ENCODE peak calls at places on chromosome 22, in ten cellular contexts. E, R, D, H, A, V, T, I, C and W are unnamed samples.

GRCh38 chr22:22910272-22911240 is 22.9 kb downstream of the IGLL5 start:
- DNase-seq in E (no peak), R (peak), D (no peak), H (no peak), A (no peak), V (no peak), T (no peak), I (no peak), C (no peak), W (no peak)

GRCh38 chr22:45526768-45527360 is 24.2 kb downstream of the FBLN1 start:
- DNase-seq in E (no peak), R (no peak), D (no peak), H (no peak), A (no peak), V (no peak), T (no peak), I (no peak), C (no peak), W (no peak)

GRCh38 chr22:23849009-23850006 is 8.4 kb upstream of the SLC2A11 start:
- DNase-seq in E (peak), R (peak), D (peak), H (peak), A (peak), V (peak), T (no peak), I (peak), C (peak), W (peak)

GRCh38 chr22:17318817-17319216 is 50.4 kb upstream of the CECR2 start:
- DNase-seq in E (no peak), R (no peak), D (no peak), H (no peak), A (no peak), V (no peak), T (no peak), I (no peak), C (no peak), W (no peak)

GRCh38 chr22:23790819-23791736 is 4.3 kb downstream of the SMARCB1 start:
- DNase-seq in E (no peak), R (no peak), D (no peak), H (no peak), A (no peak), V (peak), T (no peak), I (no peak), C (no peak), W (peak)

GRCh38 chr22:39594411-39594810 is 23.9 kb downstream of the CACNA1I start:
- DNase-seq in E (no peak), R (no peak), D (no peak), H (no peak), A (no peak), V (no peak), T (no peak), I (no peak), C (no peak), W (no peak)

GRCh38 chr22:38462960-38463784 is 4.7 kb upstream of the KDELR3 start:
- DNase-seq in E (no peak), R (no peak), D (no peak), H (no peak), A (peak), V (no peak), T (no peak), I (no peak), C (no peak), W (no peak)

GRCh38 chr22:39559456-39560105 is 11.0 kb upstream of the CACNA1I start:
- DNase-seq in E (no peak), R (no peak), D (no peak), H (peak), A (no peak), V (no peak), T (no peak), I (no peak), C (no peak), W (no peak)

GRCh38 chr22:37193629-37194191 is 5.7 kb upstream of the C1QTNF6 start:
- DNase-seq in E (no peak), R (peak), D (no peak), H (no peak), A (peak), V (no peak), T (no peak), I (no peak), C (peak), W (peak)

GRCh38 chr22:42475122-42475521 is 42.9 kb upstream of the NFAM1 start:
- DNase-seq in E (no peak), R (no peak), D (no peak), H (no peak), A (no peak), V (no peak), T (no peak), I (no peak), C (no peak), W (no peak)

GRCh38 chr22:30433227-30433626 is 7.7 kb downstream of the MTFP1 start:
- DNase-seq in E (no peak), R (no peak), D (no peak), H (no peak), A (no peak), V (no peak), T (no peak), I (no peak), C (no peak), W (no peak)

GRCh38 chr22:17851754-17852153 is 77.5 kb upstream of the BID start:
- DNase-seq in E (no peak), R (no peak), D (no peak), H (no peak), A (no peak), V (no peak), T (no peak), I (no peak), C (no peak), W (no peak)